ENCODE peak calls at places on chromosomes 1 and 21, in seven cellular contexts. O, G, X, E, Q, D and N are unnamed samples.

GRCh38 chr21:42384999-42385398 is 10.9 kb downstream of the TMPRSS3 start:
- DNase-seq in O (no peak), G (no peak), X (no peak), E (no peak), Q (no peak), D (no peak), N (no peak)

GRCh38 chr1:190320952-190321351 is 156.7 kb downstream of the BRINP3 start:
- DNase-seq in O (no peak), G (no peak), X (no peak), E (no peak), Q (peak; percentile 5), D (no peak), N (no peak)

GRCh38 chr1:221192055-221192454 is 312.8 kb downstream of the HLX start:
- DNase-seq in O (no peak), G (no peak), X (no peak), E (no peak), Q (no peak), D (no peak), N (no peak)

GRCh38 chr1:240491156-240491555 is 120.8 kb downstream of the GREM2 start:
- DNase-seq in O (peak; percentile 82), G (no peak), X (no peak), E (no peak), Q (peak; percentile 71), D (no peak), N (no peak)

GRCh38 chr1:68954841-68955240 is 458.0 kb upstream of the DEPDC1 start:
- DNase-seq in O (no peak), G (no peak), X (no peak), E (no peak), Q (no peak), D (no peak), N (no peak)

GRCh38 chr1:165289556-165289955 is 67.0 kb downstream of the LMX1A start:
- DNase-seq in O (no peak), G (no peak), X (no peak), E (no peak), Q (no peak), D (no peak), N (no peak)

GRCh38 chr21:36188081-36188681 is 31.6 kb downstream of the DOP1B start:
- DNase-seq in O (no peak), G (peak; percentile 83), X (no peak), E (no peak), Q (no peak), D (no peak), N (no peak)

GRCh38 chr1:193448682-193449461 is 262.5 kb upstream of the B3GALT2 start:
- DNase-seq in O (no peak), G (no peak), X (no peak), E (peak; percentile 25), Q (no peak), D (no peak), N (no peak)

GRCh38 chr1:9438431-9439073 is 100.7 kb upstream of the SLC25A33 start:
- DNase-seq in O (peak; percentile 50), G (peak; percentile 45), X (no peak), E (no peak), Q (peak; percentile 74), D (no peak), N (no peak)

GRCh38 chr1:2606806-2607680 is 20.5 kb downstream of the PRXL2B start:
- DNase-seq in O (no peak), G (no peak), X (no peak), E (no peak), Q (no peak), D (peak; percentile 27), N (no peak)

GRCh38 chr1:200899954-200900867 is 5.5 kb downstream of the INAVA start:
- DNase-seq in O (no peak), G (no peak), X (no peak), E (no peak), Q (no peak), D (no peak), N (no peak)

GRCh38 chr21:33035147-33035546 is 9.4 kb downstream of the OLIG2 start:
- DNase-seq in O (no peak), G (no peak), X (no peak), E (no peak), Q (no peak), D (no peak), N (no peak)

GRCh38 chr1:182739545-182739944 is 50.0 kb upstream of the NPL start:
- DNase-seq in O (no peak), G (no peak), X (no peak), E (no peak), Q (no peak), D (no peak), N (no peak)

GRCh38 chr1:152917794-152918193 is 9.4 kb downstream of the IVL start:
- DNase-seq in O (peak; percentile 33), G (no peak), X (no peak), E (no peak), Q (no peak), D (no peak), N (no peak)

GRCh38 chr1:25198731-25199231 is 33.5 kb downstream of the SYF2 start:
- DNase-seq in O (no peak), G (peak; percentile 35), X (no peak), E (no peak), Q (no peak), D (no peak), N (no peak)

GRCh38 chr1:86502721-86503430 is 34.1 kb downstream of the CLCA1 start:
- DNase-seq in O (no peak), G (peak; percentile 55), X (no peak), E (peak; percentile 15), Q (no peak), D (no peak), N (no peak)

GRCh38 chr1:53060580-53060979 is 1.4 kb upstream of the PODN start:
- DNase-seq in O (peak; percentile 51), G (no peak), X (no peak), E (no peak), Q (peak; percentile 81), D (no peak), N (no peak)

GRCh38 chr1:218575856-218576255 is 230.7 kb downstream of the TGFB2 start:
- DNase-seq in O (no peak), G (no peak), X (no peak), E (no peak), Q (no peak), D (no peak), N (no peak)

GRCh38 chr1:55284856-55285255 is 69.7 kb upstream of the USP24 start:
- DNase-seq in O (peak; percentile 57), G (no peak), X (peak; percentile 19), E (no peak), Q (peak; percentile 31), D (no peak), N (no peak)

GRCh38 chr1:204073837-204074273 is 940 bp downstream of the SOX13 start:
- DNase-seq in O (peak; percentile 34), G (no peak), X (no peak), E (no peak), Q (no peak), D (no peak), N (no peak)

GRCh38 chr21:29168874-29169273 is 38.4 kb downstream of the MAP3K7CL start:
- DNase-seq in O (no peak), G (no peak), X (no peak), E (no peak), Q (no peak), D (no peak), N (no peak)

GRCh38 chr1:1013922-1014617 is 773 bp downstream of the ISG15 start:
- DNase-seq in O (peak; percentile 56), G (peak; percentile 45), X (no peak), E (no peak), Q (no peak), D (no peak), N (no peak)

GRCh38 chr1:19644422-19644760 is 280 bp downstream of the NBL1 start:
- DNase-seq in O (no peak), G (no peak), X (no peak), E (no peak), Q (peak; percentile 75), D (no peak), N (no peak)

GRCh38 chr1:93617670-93618488 is 63.8 kb downstream of the BCAR3 start:
- DNase-seq in O (no peak), G (no peak), X (no peak), E (no peak), Q (no peak), D (no peak), N (no peak)

GRCh38 chr1:168234846-168235547 is 9.2 kb downstream of the SFT2D2 start:
- DNase-seq in O (peak; percentile 59), G (no peak), X (peak; percentile 27), E (peak; percentile 15), Q (peak; percentile 65), D (no peak), N (no peak)

GRCh38 chr1:19799233-19799876 is 361 bp downstream of the TMCO4 start:
- DNase-seq in O (peak; percentile 67), G (peak; percentile 56), X (peak; percentile 53), E (peak; percentile 39), Q (peak; percentile 79), D (peak; percentile 56), N (peak; percentile 41)

GRCh38 chr1:194889310-194889709 is 1702.9 kb upstream of the B3GALT2 start:
- DNase-seq in O (no peak), G (no peak), X (no peak), E (no peak), Q (no peak), D (no peak), N (no peak)

GRCh38 chr1:168688679-168689657 is 40.0 kb downstream of the DPT start:
- DNase-seq in O (no peak), G (no peak), X (no peak), E (no peak), Q (no peak), D (no peak), N (no peak)

GRCh38 chr1:168135982-168136708 is 585 bp downstream of the GPR161 start:
- DNase-seq in O (peak; percentile 30), G (no peak), X (peak; percentile 5), E (no peak), Q (peak; percentile 45), D (no peak), N (no peak)

GRCh38 chr1:157403203-157403602 is 149.1 kb downstream of the FCRL5 start:
- DNase-seq in O (peak; percentile 51), G (no peak), X (no peak), E (no peak), Q (peak; percentile 15), D (no peak), N (no peak)